ENCODE peak calls at places on chromosomes 13 and 19, in four cellular contexts. A is K562, M is HepG2, H is GM12878. G is an unnamed sample.

GRCh38 chr19:43476606-43477005 is 11.2 kb upstream of the LYPD3 start:
- DNase-seq in H (no peak), M (no peak), A (no peak), G (no peak)

GRCh38 chr13:101144808-101145419 is 271.4 kb downstream of the NALCN start:
- DNase-seq in H (peak), M (peak), A (peak), G (no peak)

GRCh38 chr19:19094513-19094912 is 30.7 kb downstream of the SLC25A42 start:
- DNase-seq in M (peak), A (no peak), H (no peak), G (no peak)

GRCh38 chr13:91740811-91741210 is 342.4 kb downstream of the GPC5 start:
- DNase-seq in H (no peak), M (no peak), A (no peak), G (no peak)

GRCh38 chr13:59337070-59337469 is 826.7 kb downstream of the DIAPH3 start:
- DNase-seq in M (no peak), H (no peak), A (no peak), G (no peak)

GRCh38 chr19:38786572-38787265 is 2.3 kb upstream of the LGALS7B start:
- DNase-seq in M (no peak), A (no peak), H (no peak), G (no peak)

GRCh38 chr13:70080030-70080429 is 27.6 kb upstream of the ATXN8OS start:
- DNase-seq in M (no peak), H (no peak), A (no peak), G (no peak)

GRCh38 chr13:110341445-110342247 is 34.6 kb downstream of the COL4A2 start:
- DNase-seq in H (no peak), A (no peak), M (no peak), G (no peak)

GRCh38 chr13:80379245-80379644 is 38.3 kb upstream of the SPRY2 start:
- DNase-seq in M (no peak), H (no peak), A (no peak), G (no peak)

GRCh38 chr19:23481043-23481442 is 85.8 kb upstream of the ZNF91 start:
- DNase-seq in H (no peak), A (no peak), M (no peak), G (no peak)
- TF ChIP-seq BHLHE40 in H (no peak), A (no peak), M (no peak), G (no peak)

GRCh38 chr19:35120492-35120891 is 4.9 kb downstream of the FXYD3 start:
- DNase-seq in A (no peak), H (no peak), M (no peak), G (no peak)
- TF ChIP-seq FOXK2 in A (no peak), H (no peak), M (no peak), G (no peak)

DNA sequence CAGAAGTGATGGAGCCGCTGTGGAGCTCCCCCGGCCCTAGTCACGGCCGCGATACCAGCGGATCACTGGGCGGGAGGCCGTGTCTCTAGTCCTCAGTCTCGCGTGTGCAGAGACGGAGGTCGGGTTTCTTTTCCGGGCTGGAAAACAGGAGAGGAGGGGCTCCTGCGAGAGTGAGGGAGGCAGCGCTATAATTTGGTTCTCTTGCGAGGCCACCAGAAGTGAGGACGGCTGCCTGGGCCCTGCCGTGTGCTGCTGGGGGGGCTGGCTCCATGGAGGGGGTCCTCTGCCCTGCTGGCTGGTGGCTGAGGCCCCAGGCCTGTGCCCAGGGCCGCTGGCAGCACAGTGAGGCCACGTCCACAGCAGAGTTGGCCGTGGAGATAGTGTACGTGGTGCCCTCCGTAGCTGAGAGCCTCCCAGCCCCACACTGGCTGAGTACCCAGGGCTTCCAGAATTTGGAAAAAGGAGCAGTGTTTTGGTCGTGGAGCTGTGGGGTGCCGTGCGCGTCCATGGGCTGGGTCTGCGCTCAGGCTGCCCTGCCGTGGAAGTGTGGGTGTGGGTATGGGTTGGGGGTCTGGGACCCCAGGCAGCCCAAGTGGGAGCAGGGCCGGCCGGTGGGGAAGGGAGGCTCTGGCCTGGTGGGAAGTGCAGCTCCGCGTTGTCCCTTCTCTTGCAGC is 5.8 kb downstream of the PTBP1 start:
- DNase-seq in H (no peak), A (no peak), M (no peak), G (no peak)
- TF ChIP-seq BHLHE40 in H (no peak), A (no peak), M (no peak), G (no peak)

GRCh38 chr13:48443442-48444208 is 30.7 kb upstream of the LPAR6 start:
- DNase-seq in H (no peak), M (no peak), A (no peak), G (no peak)
- TF ChIP-seq FOXK2 in H (no peak), M (no peak), A (no peak), G (no peak)

GRCh38 chr19:16066611-16067104 is 9.6 kb upstream of the TPM4 start:
- DNase-seq in M (peak), H (no peak), A (peak), G (no peak)

GRCh38 chr19:16062789-16063188 is 13.5 kb upstream of the TPM4 start:
- DNase-seq in A (peak), H (no peak), M (no peak), G (peak)

GRCh38 chr19:16064209-16064889 is 11.9 kb upstream of the TPM4 start:
- DNase-seq in H (no peak), A (no peak), M (no peak), G (no peak)

GRCh38 chr19:16060294-16060693 is 16.0 kb upstream of the TPM4 start:
- DNase-seq in A (no peak), M (no peak), H (no peak), G (no peak)

GRCh38 chr19:16061943-16062342 is 14.4 kb upstream of the TPM4 start:
- DNase-seq in M (no peak), H (no peak), A (no peak), G (no peak)
- TF ChIP-seq BHLHE40 in M (no peak), H (no peak), A (no peak), G (no peak)

G was measured in HEK293T.